ENCODE peak calls at places on chromosomes 4 and X, in ten cellular contexts. C is AG10803, B is ELF-1, H is Caki2, F is DMS153, K is hepatocyte, T is lung microvascular endothelial cell, E is AG08396, A is GM12891, X is NB4. Y is an unnamed sample.

GRCh38 chr4:156422576-156422975 is 468.9 kb upstream of the CTSO start:
- DNase-seq in B (no peak), H (no peak), X (no peak), C (peak; percentile 50), A (no peak), T (no peak), K (no peak), F (no peak), E (no peak), Y (no peak)

GRCh38 chr4:3256230-3257124 is 7.5 kb downstream of the MSANTD1 start:
- DNase-seq in F (no peak), H (no peak), C (no peak), B (no peak), T (no peak), K (no peak), E (no peak), X (no peak), A (peak; percentile 4), Y (no peak)

GRCh38 chr4:155906554-155907247 is 3.2 kb downstream of the TDO2 start:
- DNase-seq in B (no peak), C (peak; percentile 99), H (peak; percentile 4), E (peak; percentile 75), A (no peak), T (no peak), K (peak; percentile 71), X (no peak), F (peak; percentile 63), Y (no peak)

GRCh38 chrX:13661735-13662536 is 9.0 kb downstream of the TCEANC start:
- DNase-seq in E (no peak), H (no peak), T (no peak), A (no peak), F (no peak), B (no peak), K (no peak), X (no peak), C (no peak), Y (no peak)

GRCh38 chr4:61428950-61429349 is 228.8 kb downstream of the ADGRL3 start:
- DNase-seq in H (no peak), C (no peak), A (no peak), T (no peak), E (no peak), F (no peak), X (no peak), K (no peak), B (no peak), Y (no peak)

GRCh38 chrX:87517571-87518141 is at the start of gene KLHL4:
- DNase-seq in A (no peak), B (peak; percentile 98), H (peak; percentile 81), C (no peak), F (no peak), K (peak; percentile 62), X (peak; percentile 13), T (peak; percentile 96), E (no peak), Y (peak; percentile 75)

GRCh38 chr4:31557444-31557843 is 837.3 kb downstream of the PCDH7 start:
- DNase-seq in T (no peak), E (no peak), B (no peak), F (no peak), H (peak; percentile 57), X (peak; percentile 7), A (no peak), K (no peak), C (no peak), Y (no peak)

GRCh38 chrX:125248931-125249330 is 70.7 kb upstream of the TEX13C start:
- DNase-seq in X (no peak), B (no peak), K (no peak), E (no peak), A (no peak), C (no peak), H (no peak), F (no peak), T (no peak), Y (no peak)

GRCh38 chrX:112901821-112902732 is 61.4 kb upstream of the AMOT start:
- DNase-seq in E (no peak), K (no peak), H (no peak), B (no peak), T (no peak), F (no peak), C (no peak), X (no peak), A (no peak), Y (no peak)

GRCh38 chr4:184891765-184892164 is 66.0 kb upstream of the ACSL1 start:
- DNase-seq in C (no peak), X (no peak), K (no peak), E (no peak), A (no peak), H (no peak), T (no peak), F (no peak), B (no peak), Y (no peak)

GRCh38 chr4:116925900-116926457 is 159.4 kb downstream of the TRAM1L1 start:
- DNase-seq in C (no peak), B (peak; percentile 66), H (no peak), K (peak; percentile 56), E (no peak), X (no peak), A (no peak), T (no peak), F (no peak), Y (no peak)

GRCh38 chrX:103467156-103467555 is 52.1 kb downstream of the RAB40A start:
- DNase-seq in K (no peak), E (no peak), B (no peak), F (no peak), C (no peak), A (no peak), T (no peak), X (no peak), H (no peak), Y (no peak)

GRCh38 chrX:71214604-71215334 is 8.3 kb upstream of the GJB1 start:
- DNase-seq in H (peak; percentile 1), X (no peak), C (no peak), E (no peak), F (peak; percentile 8), K (peak; percentile 61), A (no peak), T (no peak), B (no peak), Y (no peak)

GRCh38 chrX:136250191-136251041 is 784 bp downstream of the MAP7D3 start:
- DNase-seq in C (no peak), A (no peak), H (peak; percentile 31), F (no peak), E (peak; percentile 42), T (peak; percentile 22), K (peak; percentile 10), B (peak; percentile 36), X (no peak), Y (no peak)

GRCh38 chr4:182074842-182075241 is 168.4 kb upstream of the TENM3 start:
- DNase-seq in A (no peak), H (no peak), T (no peak), F (no peak), X (no peak), K (no peak), C (peak; percentile 42), B (no peak), E (no peak), Y (no peak)

GRCh38 chr4:143406523-143406922 is 69.8 kb downstream of the GAB1 start:
- DNase-seq in H (no peak), T (peak; percentile 96), X (no peak), F (no peak), E (peak; percentile 13), K (peak; percentile 68), C (peak; percentile 31), B (no peak), A (no peak), Y (no peak)

GRCh38 chrX:20906571-20906970 is 467.6 kb upstream of the CNKSR2 start:
- DNase-seq in X (peak; percentile 0), H (no peak), T (no peak), F (no peak), K (no peak), A (no peak), B (no peak), C (peak; percentile 20), E (no peak), Y (no peak)

GRCh38 chr4:156197216-156197615 is 243.6 kb upstream of the CTSO start:
- DNase-seq in T (no peak), B (no peak), C (no peak), A (no peak), X (no peak), H (no peak), E (no peak), F (no peak), K (no peak), Y (no peak)

GRCh38 chrX:48179691-48180090 is 16.9 kb downstream of the SSX5 start:
- DNase-seq in A (no peak), E (no peak), B (no peak), T (no peak), H (no peak), X (no peak), F (no peak), K (no peak), C (no peak), Y (no peak)

GRCh38 chrX:78124304-78124703 is 15.1 kb downstream of the TAF9B start:
- DNase-seq in X (peak; percentile 42), T (no peak), A (no peak), F (no peak), C (no peak), E (no peak), K (no peak), B (no peak), H (no peak), Y (no peak)

GRCh38 chrX:74343970-74344622 is 40.1 kb downstream of the ZCCHC13 start:
- DNase-seq in H (peak; percentile 94), C (peak; percentile 87), E (peak; percentile 73), F (peak; percentile 85), T (peak; percentile 73), B (peak; percentile 98), X (peak; percentile 95), A (peak; percentile 11), K (peak; percentile 75), Y (peak; percentile 74)

GRCh38 chr4:86759298-86759697 is 89.9 kb downstream of the SLC10A6 start:
- DNase-seq in F (no peak), T (no peak), H (no peak), A (no peak), C (no peak), X (no peak), K (no peak), B (no peak), E (no peak), Y (no peak)

GRCh38 chrX:113959912-113960626 is 623.8 kb upstream of the HTR2C start:
- DNase-seq in K (no peak), B (peak; percentile 19), E (no peak), A (no peak), C (no peak), H (no peak), T (no peak), X (no peak), F (no peak), Y (no peak)

GRCh38 chr4:88242144-88242543 is 42.2 kb downstream of the PPM1K start:
- DNase-seq in A (no peak), H (peak; percentile 1), X (no peak), E (no peak), F (no peak), B (no peak), K (no peak), C (no peak), T (no peak), Y (no peak)

GRCh38 chr4:147110473-147110872 is 164.8 kb upstream of the TTC29 start:
- DNase-seq in B (no peak), X (no peak), A (no peak), H (no peak), K (no peak), E (no peak), T (no peak), C (no peak), F (no peak), Y (no peak)

GRCh38 chr4:185708348-185708747 is 103.6 kb downstream of the SORBS2 start:
- DNase-seq in B (no peak), X (no peak), H (no peak), E (no peak), K (no peak), F (no peak), C (peak; percentile 17), T (no peak), A (no peak), Y (peak; percentile 49)

Y was measured in pulmonary artery endothelial cell.